ENCODE peak calls at places on chromosomes 1 and 21, in eight cellular contexts. O, T, C, S, A, H, G and W are unnamed samples.

GRCh38 chr1:24992124-24992760 is 62.2 kb upstream of the RUNX3 start:
- DNase-seq in O (no peak), T (no peak), C (no peak), S (no peak), A (no peak), H (no peak), G (no peak), W (no peak)

GRCh38 chr1:15401391-15402055 is 8.2 kb upstream of the EFHD2 start:
- DNase-seq in O (no peak), T (no peak), C (no peak), S (no peak), A (no peak), H (no peak), G (no peak), W (no peak)

GRCh38 chr1:107057197-107058133 is 991 bp downstream of the PRMT6 start:
- DNase-seq in O (peak; percentile 63), T (peak; percentile 73), C (peak; percentile 58), S (peak; percentile 62), A (no peak), H (no peak), G (peak; percentile 54), W (peak; percentile 70)

GRCh38 chr1:183812111-183812510 is 7.2 kb downstream of the RGL1 start:
- DNase-seq in O (no peak), T (no peak), C (no peak), S (no peak), A (no peak), H (no peak), G (no peak), W (no peak)

GRCh38 chr1:186566140-186566850 is 105.4 kb upstream of the PDC start:
- DNase-seq in O (no peak), T (no peak), C (no peak), S (no peak), A (no peak), H (no peak), G (peak; percentile 15), W (no peak)

GRCh38 chr21:26846036-26846931 is 1.1 kb upstream of the ADAMTS1 start:
- DNase-seq in O (peak; percentile 24), T (peak; percentile 56), C (peak; percentile 80), S (no peak), A (peak; percentile 92), H (no peak), G (peak; percentile 70), W (peak; percentile 75)

GRCh38 chr1:86915737-86916235 is 1.4 kb downstream of the HS2ST1 start:
- DNase-seq in O (no peak), T (no peak), C (no peak), S (no peak), A (no peak), H (no peak), G (peak; percentile 5), W (no peak)

GRCh38 chr1:65904681-65905083 is 112.0 kb downstream of the PDE4B start:
- DNase-seq in O (no peak), T (no peak), C (no peak), S (no peak), A (no peak), H (no peak), G (peak; percentile 14), W (no peak)

GRCh38 chr1:215923129-215923824 is 356.2 kb downstream of the KCTD3 start:
- DNase-seq in O (no peak), T (no peak), C (no peak), S (no peak), A (no peak), H (no peak), G (peak; percentile 1), W (no peak)

GRCh38 chr1:172609528-172609927 is 49.4 kb upstream of the FASLG start:
- DNase-seq in O (no peak), T (no peak), C (no peak), S (no peak), A (no peak), H (no peak), G (peak; percentile 60), W (no peak)
- TF ChIP-seq CTCF in O (peak; percentile 51), T (no peak), C (peak; percentile 17), S (peak; percentile 70), A (no peak), H (no peak), G (peak; percentile 47), W (no peak)

GRCh38 chr1:32454726-32455125 is 10.1 kb upstream of the ZBTB8B start:
- DNase-seq in O (no peak), T (no peak), C (no peak), S (no peak), A (no peak), H (no peak), G (peak; percentile 7), W (no peak)

GRCh38 chr1:32447469-32448185 is 17.2 kb upstream of the ZBTB8B start:
- DNase-seq in O (no peak), T (no peak), C (peak; percentile 19), S (no peak), A (no peak), H (no peak), G (peak; percentile 82), W (peak; percentile 52)

DNA sequence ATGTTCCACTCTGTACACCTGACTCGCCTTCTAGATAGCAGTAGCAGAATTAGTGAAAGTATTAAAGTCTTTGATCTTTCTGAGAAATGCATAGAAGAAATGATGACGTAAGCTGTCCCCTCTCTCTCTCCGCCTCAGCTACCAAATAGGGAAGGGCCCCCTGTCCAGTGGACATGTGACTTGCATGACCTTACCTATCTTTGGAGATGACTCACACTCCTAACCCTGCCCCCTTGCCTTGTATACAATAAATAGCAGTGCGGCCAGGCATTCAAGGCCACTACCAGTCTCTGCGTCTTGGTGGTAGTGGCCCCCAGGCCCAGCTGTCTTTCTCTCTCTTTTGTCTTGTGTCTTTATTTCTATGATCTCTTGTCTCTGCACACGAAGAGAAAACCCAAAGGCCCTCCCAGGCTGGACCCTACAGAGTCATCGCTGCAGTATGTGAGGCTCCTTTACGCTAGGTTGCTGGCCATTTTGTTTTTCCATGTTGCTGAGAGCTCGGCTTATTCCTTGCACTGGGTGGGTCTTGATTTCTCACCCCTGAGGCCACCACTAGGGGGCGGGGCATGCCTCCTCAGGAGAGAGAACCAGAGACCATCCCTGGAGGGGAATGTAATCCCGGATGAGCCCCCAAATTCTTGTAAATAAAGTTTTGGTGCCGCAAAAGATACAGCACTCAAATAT is 16.0 kb upstream of the ZBTB8B start:
- DNase-seq in O (peak; percentile 44), T (no peak), C (peak; percentile 12), S (no peak), A (no peak), H (no peak), G (peak; percentile 29), W (no peak)
- TF ChIP-seq CTCF in O (no peak), T (no peak), C (no peak), S (no peak), A (no peak), H (no peak), G (peak; percentile 12), W (peak; percentile 65)

DNA sequence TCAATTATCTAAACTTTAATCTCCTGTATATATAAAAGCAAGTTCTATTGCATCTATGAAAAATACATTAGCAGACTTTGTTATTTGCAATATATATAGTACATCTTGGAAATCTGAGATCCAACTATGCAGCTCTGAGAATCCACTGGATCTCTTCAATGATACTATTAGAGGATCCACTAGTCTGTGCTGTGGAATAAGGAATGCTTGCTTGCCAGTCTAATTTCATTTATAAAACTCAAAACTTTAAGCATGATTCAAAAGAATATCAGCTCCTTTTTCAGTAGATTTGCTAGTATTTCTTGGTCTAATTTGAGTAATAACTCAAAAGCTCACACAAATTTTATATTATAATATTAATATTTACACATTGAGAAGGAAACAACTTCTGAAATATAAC is 115.1 kb downstream of the SPATA6 start:
- DNase-seq in O (no peak), T (no peak), C (no peak), S (no peak), A (no peak), H (no peak), G (peak; percentile 23), W (no peak)
- TF ChIP-seq CTCF in O (no peak), T (no peak), C (no peak), S (no peak), A (no peak), H (no peak), G (peak; percentile 28), W (no peak)

DNA sequence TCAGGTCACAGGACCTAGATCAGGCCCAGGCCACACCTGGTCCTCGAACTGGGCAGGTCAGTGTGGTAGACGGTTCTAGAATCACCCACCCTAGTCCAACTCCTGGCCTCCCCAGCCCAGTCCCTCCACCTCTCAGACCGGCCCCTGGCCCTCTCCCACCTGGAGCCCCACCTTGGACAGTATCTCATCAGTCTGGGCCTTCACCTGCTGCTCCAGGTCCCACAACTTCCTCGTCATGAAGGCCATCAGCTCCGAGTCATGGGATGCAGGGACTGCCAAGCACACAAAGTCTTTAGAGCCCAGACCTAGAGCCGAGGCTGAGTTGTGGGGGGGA is 8.7 kb downstream of the UBXN11 start:
- DNase-seq in O (no peak), T (no peak), C (no peak), S (no peak), A (no peak), H (no peak), G (no peak), W (no peak)
- TF ChIP-seq CTCF in O (no peak), T (no peak), C (no peak), S (no peak), A (no peak), H (no peak), G (no peak), W (no peak)

DNA sequence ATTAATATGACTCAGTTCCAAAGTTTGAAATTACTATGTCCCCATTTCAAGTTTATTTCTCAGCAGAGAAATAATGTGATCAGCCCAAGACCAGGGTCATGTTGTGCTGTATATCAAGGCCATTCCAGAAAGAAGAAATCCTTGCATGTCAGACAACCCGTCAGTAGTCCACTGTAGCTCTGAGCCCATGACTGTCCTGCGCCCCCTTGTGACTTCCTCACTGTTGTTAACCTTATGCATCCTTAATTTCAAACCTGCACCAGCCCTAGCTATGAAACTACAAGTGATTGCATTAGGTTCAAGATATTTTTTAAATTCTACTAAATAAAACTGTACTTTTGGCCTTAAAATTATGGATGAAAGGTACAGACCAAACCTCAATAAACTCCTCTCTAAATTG is 133.0 kb downstream of the LRRC7 start:
- DNase-seq in O (peak; percentile 4), T (no peak), C (peak; percentile 66), S (no peak), A (no peak), H (no peak), G (peak; percentile 39), W (no peak)
- TF ChIP-seq CTCF in O (no peak), T (no peak), C (peak; percentile 18), S (no peak), A (no peak), H (no peak), G (peak; percentile 57), W (no peak)

GRCh38 chr1:31398246-31398645 is 14.8 kb upstream of the SERINC2 start:
- DNase-seq in O (no peak), T (no peak), C (no peak), S (no peak), A (no peak), H (no peak), G (no peak), W (no peak)

GRCh38 chr1:31394628-31395193 is 18.3 kb upstream of the SERINC2 start:
- DNase-seq in O (peak; percentile 90), T (peak; percentile 93), C (peak; percentile 92), S (peak; percentile 84), A (peak; percentile 80), H (peak; percentile 84), G (peak; percentile 74), W (peak; percentile 91)

GRCh38 chr1:31397360-31398095 is 15.5 kb upstream of the SERINC2 start:
- DNase-seq in O (no peak), T (no peak), C (no peak), S (no peak), A (no peak), H (no peak), G (no peak), W (no peak)

GRCh38 chr1:31393463-31393862 is 19.6 kb upstream of the SERINC2 start:
- DNase-seq in O (no peak), T (no peak), C (no peak), S (no peak), A (no peak), H (no peak), G (no peak), W (no peak)

GRCh38 chr1:31396633-31397351 is 16.2 kb upstream of the SERINC2 start:
- DNase-seq in O (peak; percentile 17), T (no peak), C (no peak), S (peak; percentile 81), A (no peak), H (no peak), G (peak; percentile 68), W (no peak)
- TF ChIP-seq CTCF in O (peak; percentile 48), T (no peak), C (no peak), S (peak; percentile 78), A (no peak), H (no peak), G (peak; percentile 58), W (peak; percentile 22)